ENCODE peak calls at places on chromosomes 4 and X, in six cellular contexts. X is K562, E is A549, L is HepG2, A is GM12878, T is endothelial cell of umbilical vein. B is an unnamed sample.

GRCh38 chr4:23959401-23960148 is 69.7 kb upstream of the PPARGC1A start:
- DNase-seq in X (no peak), E (no peak), L (no peak), A (no peak), T (no peak), B (no peak)

GRCh38 chr4:2834001-2834921 is 9.4 kb upstream of the ADD1 start:
- DNase-seq in X (no peak), E (no peak), L (no peak), A (no peak), T (no peak), B (peak; percentile 49)

GRCh38 chr4:113086172-113086695 is 36.8 kb downstream of the ANK2 start:
- DNase-seq in X (no peak), E (no peak), L (no peak), A (no peak), T (no peak), B (no peak)

GRCh38 chrX:152897216-152898144 is at the start of gene ZNF185:
- DNase-seq in X (no peak), E (peak; percentile 34), L (no peak), A (no peak), T (peak; percentile 54), B (no peak)

GRCh38 chr4:145819246-145820181 is 119.1 kb downstream of the ZNF827 start:
- DNase-seq in X (no peak), E (no peak), L (no peak), A (no peak), T (no peak), B (no peak)

GRCh38 chrX:143571521-143571920 is 54.2 kb upstream of the SPANXN3 start:
- DNase-seq in X (no peak), E (no peak), L (no peak), A (no peak), T (no peak), B (no peak)

GRCh38 chrX:150200820-150201287 is 162.3 kb upstream of the MAMLD1 start:
- DNase-seq in X (peak; percentile 15), E (peak; percentile 93), L (peak; percentile 54), A (peak; percentile 54), T (peak; percentile 73), B (peak; percentile 91)

GRCh38 chr4:159607824-159608223 is 504.9 kb downstream of the RAPGEF2 start:
- DNase-seq in X (no peak), E (no peak), L (no peak), A (no peak), T (no peak), B (no peak)

GRCh38 chr4:175386776-175387507 is 425.1 kb downstream of the GPM6A start:
- DNase-seq in X (no peak), E (no peak), L (no peak), A (no peak), T (no peak), B (no peak)

GRCh38 chr4:1022739-1023066 is 11.3 kb downstream of the FGFRL1 start:
- DNase-seq in X (no peak), E (no peak), L (no peak), A (no peak), T (no peak), B (no peak)

GRCh38 chrX:123860983-123861382 is 1.1 kb downstream of the XIAP start:
- DNase-seq in X (no peak), E (no peak), L (no peak), A (no peak), T (peak; percentile 40), B (no peak)

GRCh38 chr4:117085185-117085701 is at the start of gene TRAM1L1:
- DNase-seq in X (peak; percentile 6), E (peak; percentile 26), L (peak; percentile 30), A (no peak), T (peak; percentile 65), B (no peak)

GRCh38 chrX:133229361-133229760 is 11.2 kb upstream of the TFDP3 start:
- DNase-seq in X (no peak), E (no peak), L (no peak), A (no peak), T (no peak), B (no peak)

GRCh38 chr4:74796631-74797030 is 2.3 kb upstream of the BTC start:
- DNase-seq in X (no peak), E (no peak), L (no peak), A (no peak), T (no peak), B (no peak)

GRCh38 chr4:140049024-140049923 is 104.7 kb downstream of the MAML3 start:
- DNase-seq in X (no peak), E (peak; percentile 48), L (peak; percentile 2), A (no peak), T (peak; percentile 85), B (peak; percentile 63)

GRCh38 chr4:73726000-73726399 is 14.4 kb upstream of the CXCL8 start:
- DNase-seq in X (no peak), E (peak; percentile 52), L (no peak), A (no peak), T (peak; percentile 88), B (no peak)

GRCh38 chr4:182736207-182736606 is 181.0 kb downstream of the DCTD start:
- DNase-seq in X (no peak), E (no peak), L (no peak), A (no peak), T (no peak), B (no peak)

GRCh38 chrX:110418220-110418856 is 59.7 kb downstream of the RTL9 start:
- DNase-seq in X (peak; percentile 59), E (peak; percentile 59), L (no peak), A (no peak), T (peak; percentile 30), B (peak; percentile 5)

GRCh38 chr4:534101-534575 is 35.1 kb downstream of the PIGG start:
- DNase-seq in X (no peak), E (no peak), L (no peak), A (no peak), T (no peak), B (no peak)

GRCh38 chr4:185867770-185868169 is 55.8 kb upstream of the SORBS2 start:
- DNase-seq in X (no peak), E (no peak), L (no peak), A (no peak), T (no peak), B (no peak)

DNA sequence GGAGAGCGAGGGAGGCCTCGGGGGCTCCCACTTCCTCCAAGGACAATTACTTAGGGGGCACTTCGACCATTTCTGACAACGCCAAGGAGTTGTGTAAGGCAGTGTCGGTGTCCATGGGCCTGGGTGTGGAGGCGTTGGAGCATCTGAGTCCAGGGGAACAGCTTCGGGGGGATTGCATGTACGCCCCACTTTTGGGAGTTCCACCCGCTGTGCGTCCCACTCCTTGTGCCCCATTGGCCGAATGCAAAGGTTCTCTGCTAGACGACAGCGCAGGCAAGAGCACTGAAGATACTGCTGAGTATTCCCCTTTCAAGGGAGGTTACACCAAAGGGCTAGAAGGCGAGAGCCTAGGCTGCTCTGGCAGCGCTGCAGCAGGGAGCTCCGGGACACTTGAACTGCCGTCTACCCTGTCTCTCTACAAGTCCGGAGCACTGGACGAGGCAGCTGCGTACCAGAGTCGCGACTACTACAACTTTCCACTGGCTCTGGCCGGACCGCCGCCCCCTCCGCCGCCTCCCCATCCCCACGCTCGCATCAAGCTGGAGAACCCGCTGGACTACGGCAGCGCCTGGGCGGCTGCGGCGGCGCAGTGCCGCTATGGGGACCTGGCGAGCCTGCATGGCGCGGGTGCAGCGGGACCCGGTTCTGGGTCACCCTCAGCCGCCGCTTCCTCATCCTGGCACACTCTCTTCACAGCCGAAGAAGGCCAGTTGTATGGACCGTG is 2.1 kb downstream of the AR start:
- DNase-seq in X (no peak), E (no peak), L (no peak), A (no peak), T (peak; percentile 41), B (peak; percentile 1)
- H3K4me3 ChIP-seq in X (no peak overlapping the region), E (peak overlapping the region; percentile 59), L (no peak overlapping the region), A (no peak overlapping the region), T (peak overlapping the region; percentile 61), B (no peak overlapping the region)

GRCh38 chrX:3743821-3744439 is 30.5 kb upstream of the PRKX start:
- DNase-seq in X (no peak), E (no peak), L (no peak), A (no peak), T (no peak), B (peak; percentile 67)

GRCh38 chrX:3733043-3733430 is 19.6 kb upstream of the PRKX start:
- DNase-seq in X (no peak), E (no peak), L (no peak), A (no peak), T (no peak), B (no peak)

GRCh38 chrX:3738489-3738888 is 25.0 kb upstream of the PRKX start:
- DNase-seq in X (no peak), E (no peak), L (no peak), A (no peak), T (no peak), B (no peak)
- TF ChIP-seq POLR2A in X (no peak), E (no peak), L (no peak), A (no peak), T (no peak), B (no peak)

GRCh38 chr4:108636246-108636645 is 14.2 kb upstream of the OSTC start:
- DNase-seq in X (no peak), E (no peak), L (no peak), A (no peak), T (no peak), B (no peak)
- TF ChIP-seq MYC in X (no peak), E (no peak), L (no peak), A (no peak), T (no peak), B (no peak)

GRCh38 chr4:154417358-154417673 is 74.3 kb downstream of the DCHS2 start:
- DNase-seq in X (no peak), E (no peak), L (no peak), A (no peak), T (peak; percentile 30), B (no peak)

GRCh38 chr4:154415313-154415712 is 76.3 kb downstream of the DCHS2 start:
- DNase-seq in X (no peak), E (no peak), L (no peak), A (no peak), T (no peak), B (no peak)

GRCh38 chr4:154414796-154415195 is 76.8 kb downstream of the DCHS2 start:
- DNase-seq in X (no peak), E (no peak), L (no peak), A (no peak), T (no peak), B (no peak)

GRCh38 chr4:154421618-154422017 is 70.0 kb downstream of the DCHS2 start:
- DNase-seq in X (no peak), E (no peak), L (no peak), A (no peak), T (no peak), B (no peak)

GRCh38 chr4:154416183-154416543 is 75.4 kb downstream of the DCHS2 start:
- DNase-seq in X (peak; percentile 47), E (no peak), L (peak; percentile 10), A (no peak), T (no peak), B (no peak)
- H3K4me3 ChIP-seq in X (peak overlapping the region; percentile 41), E (peak overlapping the region; percentile 47), L (peak overlapping the region; percentile 50), A (peak overlapping the region; percentile 78), T (peak overlapping the region; percentile 31), B (no peak overlapping the region)

GRCh38 chr4:10111067-10111801 is 5.4 kb downstream of the WDR1 start:
- DNase-seq in X (no peak), E (no peak), L (no peak), A (no peak), T (no peak), B (no peak)

GRCh38 chr4:10108391-10108790 is 8.2 kb downstream of the WDR1 start:
- DNase-seq in X (no peak), E (no peak), L (no peak), A (no peak), T (no peak), B (no peak)

GRCh38 chr4:10112658-10113284 is 3.8 kb downstream of the WDR1 start:
- DNase-seq in X (no peak), E (no peak), L (no peak), A (no peak), T (no peak), B (no peak)

GRCh38 chr4:10108818-10109783 is 7.5 kb downstream of the WDR1 start:
- DNase-seq in X (no peak), E (no peak), L (no peak), A (no peak), T (no peak), B (no peak)

GRCh38 chr4:10109995-10110670 is 6.5 kb downstream of the WDR1 start:
- DNase-seq in X (no peak), E (no peak), L (no peak), A (no peak), T (no peak), B (no peak)
- TF ChIP-seq POLR2A in X (peak; percentile 27), E (no peak), L (no peak), A (no peak), T (no peak), B (no peak)